ENCODE peak calls at places on chromosomes 6 and 20, in nine cellular contexts. Z is hypothalamus; L is OCI-M1; X is stimulated activated CD4-positive, alpha-beta T cell treated with anti-CD3 and anti-CD28 coated beads, Interleukin-15, amount 100 ng/mL, for 1 hour; V is NCI-H748 treated with DMSO at 0.1 percent for 48 hours; K is pancreas; B is amniotic stem cell; O is NCI-H1092; A is GM12892. F is an unnamed sample.

GRCh38 chr6:23245559-23245958 is 676.2 kb downstream of the HDGFL1 start:
- DNase-seq in Z (no peak), L (no peak), X (no peak), V (no peak), K (no peak), B (no peak), O (no peak), A (no peak), F (no peak)

GRCh38 chr6:125188037-125188436 is 34.5 kb downstream of the TPD52L1 start:
- DNase-seq in Z (no peak), L (peak; percentile 22), X (no peak), V (no peak), K (no peak), B (no peak), O (no peak), A (no peak), F (no peak)

GRCh38 chr6:106256201-106256968 is 69.2 kb downstream of the ATG5 start:
- DNase-seq in Z (no peak), L (no peak), X (no peak), V (no peak), K (no peak), B (no peak), O (no peak), A (no peak), F (no peak)

GRCh38 chr6:4313044-4313686 is 177.8 kb upstream of the ECI2 start:
- DNase-seq in Z (no peak), L (peak; percentile 59), X (no peak), V (no peak), K (no peak), B (peak; percentile 92), O (no peak), A (no peak), F (peak; percentile 84)

GRCh38 chr6:25088513-25088912 is 152.8 kb upstream of the RIPOR2 start:
- DNase-seq in Z (no peak), L (no peak), X (no peak), V (no peak), K (no peak), B (no peak), O (no peak), A (no peak), F (no peak)

GRCh38 chr6:100455230-100456124 is 9.2 kb downstream of the SIM1 start:
- DNase-seq in Z (no peak), L (no peak), X (no peak), V (peak; percentile 51), K (peak; percentile 67), B (no peak), O (no peak), A (no peak), F (no peak)

GRCh38 chr6:6927437-6928361 is 180.1 kb upstream of the RREB1 start:
- DNase-seq in Z (no peak), L (peak; percentile 75), X (no peak), V (no peak), K (no peak), B (no peak), O (no peak), A (peak; percentile 23), F (no peak)

GRCh38 chr20:46545077-46545826 is 5.2 kb downstream of the OCSTAMP start:
- DNase-seq in Z (no peak), L (peak; percentile 26), X (no peak), V (no peak), K (no peak), B (no peak), O (no peak), A (no peak), F (no peak)

GRCh38 chr20:31712564-31713311 is 9.9 kb downstream of the BCL2L1 start:
- DNase-seq in Z (peak; percentile 34), L (no peak), X (no peak), V (no peak), K (no peak), B (no peak), O (no peak), A (no peak), F (peak; percentile 97)

GRCh38 chr20:48131581-48131980 is 346.3 kb upstream of the SULF2 start:
- DNase-seq in Z (no peak), L (no peak), X (no peak), V (no peak), K (no peak), B (no peak), O (no peak), A (no peak), F (no peak)

GRCh38 chr6:87791485-87791884 is 89.5 kb upstream of the AKIRIN2 start:
- DNase-seq in Z (no peak), L (no peak), X (no peak), V (no peak), K (no peak), B (no peak), O (no peak), A (no peak), F (no peak)

F was measured in SJSA1.